ENCODE peak calls at places on chromosome 2, in four cellular contexts. F, C, R and B are unnamed samples.

GRCh38 chr2:143698350-143698749 is 569.1 kb downstream of the ARHGAP15 start:
- DNase-seq in R (no peak), C (no peak), F (no peak), B (no peak)

GRCh38 chr2:60353406-60353800 is 200.1 kb downstream of the BCL11A start:
- DNase-seq in F (no peak), R (no peak), C (no peak), B (no peak)

GRCh38 chr2:173690349-173690748 is 274.8 kb downstream of the SP3 start:
- DNase-seq in F (no peak), R (no peak), C (no peak), B (no peak)

GRCh38 chr2:4130651-4131050 is 427.3 kb downstream of the DCDC2C start:
- DNase-seq in C (no peak), R (no peak), F (no peak), B (no peak)

GRCh38 chr2:73268368-73268830 is 15.9 kb downstream of the FBXO41 start:
- DNase-seq in R (no peak), F (no peak), C (no peak), B (no peak)

GRCh38 chr2:15839461-15840124 is 100.8 kb upstream of the MYCN start:
- DNase-seq in C (no peak), F (no peak), R (no peak), B (no peak)

GRCh38 chr2:121030523-121030922 is 254.5 kb downstream of the TFCP2L1 start:
- DNase-seq in F (no peak), R (no peak), C (no peak), B (no peak)

GRCh38 chr2:144288428-144288827 is 231.5 kb downstream of the ZEB2 start:
- DNase-seq in R (no peak), C (no peak), F (peak), B (no peak)

GRCh38 chr2:45028276-45028675 is 19.0 kb upstream of the SIX2 start:
- DNase-seq in R (no peak), F (peak), C (no peak), B (no peak)

GRCh38 chr2:854460-854859 is 96.2 kb upstream of the SNTG2 start:
- DNase-seq in R (no peak), C (no peak), F (peak), B (no peak)

GRCh38 chr2:33167655-33168245 is 221.0 kb downstream of the LTBP1 start:
- DNase-seq in F (peak), C (no peak), R (no peak), B (no peak)

GRCh38 chr2:162211747-162212146 is 31.5 kb downstream of the FAP start:
- DNase-seq in F (no peak), C (no peak), R (no peak), B (no peak)

GRCh38 chr2:39787950-39788349 is 8.9 kb upstream of the THUMPD2 start:
- DNase-seq in R (no peak), F (no peak), C (no peak), B (no peak)

GRCh38 chr2:227295806-227296205 is 29.2 kb upstream of the MFF start:
- DNase-seq in C (no peak), R (no peak), F (no peak), B (no peak)

GRCh38 chr2:72457801-72458516 is 310.3 kb upstream of the CYP26B1 start:
- DNase-seq in R (no peak), C (no peak), F (peak), B (no peak)

GRCh38 chr2:204950695-204951094 is 405.4 kb downstream of the PARD3B start:
- DNase-seq in R (no peak), C (no peak), F (peak), B (no peak)

GRCh38 chr2:120748741-120749140 is 13.1 kb downstream of the GLI2 start:
- DNase-seq in C (no peak), F (no peak), R (no peak), B (no peak)

GRCh38 chr2:33181466-33181865 is 234.7 kb downstream of the LTBP1 start:
- DNase-seq in F (no peak), C (no peak), R (no peak), B (no peak)

GRCh38 chr2:113754989-113755689 is 1.3 kb downstream of the SLC35F5 start:
- DNase-seq in R (no peak), F (peak), C (peak), B (no peak)

GRCh38 chr2:149877913-149878312 is 290.3 kb upstream of the MMADHC start:
- DNase-seq in C (no peak), R (no peak), F (peak), B (no peak)

GRCh38 chr2:141411419-141411818 is 719.4 kb downstream of the LRP1B start:
- DNase-seq in C (no peak), F (no peak), R (no peak), B (no peak)

GRCh38 chr2:188369365-188369764 is 77.7 kb downstream of the GULP1 start:
- DNase-seq in F (peak), C (peak), R (no peak), B (no peak)

GRCh38 chr2:226746206-226746800 is 53.3 kb downstream of the IRS1 start:
- DNase-seq in R (no peak), F (no peak), C (no peak), B (no peak)

GRCh38 chr2:42809131-42809875 is 16.9 kb upstream of the HAAO start:
- DNase-seq in C (no peak), R (no peak), F (no peak), B (peak)

GRCh38 chr2:25842155-25842554 is 36.1 kb downstream of the ASXL2 start:
- DNase-seq in C (no peak), F (no peak), R (no peak), B (no peak)

GRCh38 chr2:170822292-170822884 is 5.7 kb downstream of the GAD1 start:
- DNase-seq in F (no peak), C (no peak), R (no peak), B (no peak)

GRCh38 chr2:175396696-175397095 is 215.2 kb upstream of the ATP5MC3 start:
- DNase-seq in R (no peak), C (no peak), F (no peak), B (no peak)

GRCh38 chr2:235614900-235615712 is 121.3 kb downstream of the AGAP1 start:
- DNase-seq in F (peak), C (peak), R (peak), B (peak)

GRCh38 chr2:177893880-177894279 is 178.7 kb downstream of the PDE11A start:
- DNase-seq in C (no peak), R (no peak), F (peak), B (no peak)

GRCh38 chr2:137708311-137708710 is 256.0 kb upstream of the HNMT start:
- DNase-seq in C (no peak), F (no peak), R (peak), B (no peak)

GRCh38 chr2:235925250-235925919 is 242.8 kb downstream of the GBX2 start:
- DNase-seq in R (no peak), C (no peak), F (no peak), B (no peak)

GRCh38 chr2:172425336-172425735 is 2.0 kb upstream of the ITGA6 start:
- DNase-seq in C (no peak), R (no peak), F (no peak), B (no peak)

GRCh38 chr2:100742884-100743283 is 77.1 kb upstream of the NPAS2 start:
- DNase-seq in C (no peak), F (peak), R (no peak), B (no peak)

GRCh38 chr2:1643220-1643619 is 101.1 kb downstream of the PXDN start:
- DNase-seq in F (no peak), R (peak), C (no peak), B (peak)

GRCh38 chr2:85936421-85937068 is 47.8 kb upstream of the ST3GAL5 start:
- DNase-seq in R (no peak), F (no peak), C (no peak), B (no peak)